ENCODE peak calls at places on chromosomes 3 and 15, in nine cellular contexts. F is right atrium auricular region, A is neural progenitor cell, C is upper lobe of right lung, K is tibial artery, V is RWPE1, E is left ventricle myocardium inferior, R is trophoblast cell, X is cardiac muscle cell. B is an unnamed sample.
A peak's percentile ranks its signal among the peaks of the same experiment; 100 is the strongest.

GRCh38 chr3:121758727-121759450 is 9.3 kb upstream of the GOLGB1 start:
- DNase-seq in F (no peak), A (no peak), C (no peak), K (no peak), V (no peak), E (no peak), R (no peak), X (no peak), B (no peak)

GRCh38 chr3:69204315-69204957 is 82.0 kb upstream of the LMOD3 start:
- DNase-seq in F (no peak), A (no peak), C (no peak), K (no peak), V (peak; percentile 57), E (no peak), R (no peak), X (no peak), B (no peak)

GRCh38 chr3:107085261-107085660 is 292.0 kb upstream of the CCDC54 start:
- DNase-seq in F (no peak), A (no peak), C (no peak), K (no peak), V (no peak), E (no peak), R (no peak), X (no peak), B (no peak)

GRCh38 chr15:77514635-77515421 is 94.1 kb downstream of the HMG20A start:
- DNase-seq in F (no peak), A (peak; percentile 45), C (no peak), K (no peak), V (no peak), E (no peak), R (no peak), X (no peak), B (no peak)

GRCh38 chr15:51342249-51342999 is 969 bp downstream of the GLDN start:
- DNase-seq in F (no peak), A (peak; percentile 23), C (no peak), K (no peak), V (no peak), E (no peak), R (no peak), X (no peak), B (no peak)

GRCh38 chr3:88440701-88441100 is 290.9 kb downstream of the C3orf38 start:
- DNase-seq in F (no peak), A (no peak), C (no peak), K (no peak), V (no peak), E (no peak), R (no peak), X (no peak), B (no peak)

GRCh38 chr15:89907289-89907688 is 5.5 kb downstream of the ARPIN start:
- DNase-seq in F (no peak), A (no peak), C (no peak), K (no peak), V (no peak), E (no peak), R (no peak), X (no peak), B (no peak)

GRCh38 chr15:26157081-26157480 is 294.0 kb upstream of the ATP10A start:
- DNase-seq in F (no peak), A (peak; percentile 46), C (no peak), K (no peak), V (no peak), E (no peak), R (no peak), X (no peak), B (no peak)

GRCh38 chr3:62662680-62663079 is 212.5 kb downstream of the CADPS start:
- DNase-seq in F (no peak), A (no peak), C (no peak), K (no peak), V (no peak), E (no peak), R (no peak), X (no peak), B (no peak)

GRCh38 chr15:85316244-85316934 is 64.0 kb upstream of the AKAP13 start:
- DNase-seq in F (no peak), A (peak; percentile 68), C (no peak), K (no peak), V (no peak), E (no peak), R (no peak), X (peak; percentile 25), B (no peak)

GRCh38 chr3:77025476-77025875 is 14.4 kb upstream of the ROBO2 start:
- DNase-seq in F (no peak), A (peak; percentile 39), C (no peak), K (no peak), V (no peak), E (no peak), R (no peak), X (no peak), B (no peak)

GRCh38 chr3:138241061-138241460 is 54.0 kb downstream of the ARMC8 start:
- DNase-seq in F (no peak), A (no peak), C (no peak), K (no peak), V (no peak), E (no peak), R (no peak), X (no peak), B (no peak)

GRCh38 chr15:98727115-98728040 is 79.0 kb downstream of the IGF1R start:
- DNase-seq in F (peak; percentile 96), A (peak; percentile 75), C (peak; percentile 90), K (peak; percentile 89), V (peak; percentile 98), E (peak; percentile 86), R (peak; percentile 97), X (peak; percentile 85), B (peak; percentile 97)

GRCh38 chr3:23740517-23741402 is 65.0 kb upstream of the UBE2E1 start:
- DNase-seq in F (peak; percentile 57), A (no peak), C (no peak), K (peak; percentile 36), V (peak; percentile 81), E (no peak), R (no peak), X (no peak), B (peak; percentile 98)

GRCh38 chr15:25053000-25053815 is 98.4 kb downstream of the SNRPN start:
- DNase-seq in F (peak; percentile 30), A (no peak), C (peak; percentile 32), K (no peak), V (no peak), E (no peak), R (no peak), X (no peak), B (no peak)

DNA sequence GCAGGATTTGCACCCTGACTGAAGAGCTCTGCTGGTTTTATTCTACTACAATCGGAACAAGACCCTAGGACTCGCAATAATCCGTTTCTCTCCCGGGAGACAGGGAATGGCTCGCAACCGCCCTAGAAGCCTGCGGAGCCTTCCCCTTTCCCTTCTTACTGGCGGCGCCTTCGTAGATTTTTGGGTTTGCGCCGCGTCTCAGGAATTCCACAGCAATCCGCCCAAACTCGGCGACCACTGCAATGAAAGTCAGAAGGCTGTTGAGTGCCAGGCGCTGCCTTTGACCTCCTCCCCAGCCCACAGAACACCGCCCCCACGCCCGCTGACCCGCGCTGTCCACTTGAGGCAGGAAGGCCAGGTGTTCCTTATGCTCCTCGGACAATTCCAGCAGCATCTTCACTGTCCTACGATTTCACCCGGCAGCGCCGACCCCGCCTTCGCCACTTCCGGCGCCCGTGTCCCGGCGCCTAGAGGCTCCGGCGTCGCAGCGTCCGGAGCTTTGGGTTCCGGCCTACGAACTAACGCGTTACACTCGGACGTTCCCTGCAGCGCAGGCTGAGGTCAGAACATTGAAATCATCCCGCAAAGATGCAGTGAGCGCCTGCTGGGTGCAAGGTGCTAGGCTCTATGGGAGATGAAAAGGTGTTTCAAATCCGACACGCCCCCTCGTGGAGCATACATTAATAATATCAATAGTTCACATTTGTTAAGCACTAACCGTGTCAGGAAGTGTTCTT is at the start of gene COMMD2:
- DNase-seq in F (peak; percentile 78), A (peak; percentile 92), C (peak; percentile 86), K (peak; percentile 63), V (peak; percentile 73), E (peak; percentile 73), R (peak; percentile 95), X (peak; percentile 89), B (peak; percentile 84)
- H3K27ac ChIP-seq in F (peak within 1 kb of the TSS; percentile 76), A (peak within 1 kb of the TSS; percentile 52), C (peak within 1 kb of the TSS; percentile 83), K (peak within 1 kb of the TSS; percentile 78), V (peak within 1 kb of the TSS; percentile 74), E (peak within 1 kb of the TSS; percentile 84), R (peak within 1 kb of the TSS; percentile 67), X (peak within 1 kb of the TSS; percentile 76), B (peak within 1 kb of the TSS; percentile 51)

GRCh38 chr3:105399062-105399461 is 32.4 kb downstream of the ALCAM start:
- DNase-seq in F (no peak), A (no peak), C (no peak), K (no peak), V (no peak), E (no peak), R (no peak), X (no peak), B (no peak)
- H3K27ac ChIP-seq in F (no peak overlapping the region), A (no peak overlapping the region), C (no peak overlapping the region), K (no peak overlapping the region), V (no peak overlapping the region), E (no peak overlapping the region), R (no peak overlapping the region), X (no peak overlapping the region), B (no peak overlapping the region)

DNA sequence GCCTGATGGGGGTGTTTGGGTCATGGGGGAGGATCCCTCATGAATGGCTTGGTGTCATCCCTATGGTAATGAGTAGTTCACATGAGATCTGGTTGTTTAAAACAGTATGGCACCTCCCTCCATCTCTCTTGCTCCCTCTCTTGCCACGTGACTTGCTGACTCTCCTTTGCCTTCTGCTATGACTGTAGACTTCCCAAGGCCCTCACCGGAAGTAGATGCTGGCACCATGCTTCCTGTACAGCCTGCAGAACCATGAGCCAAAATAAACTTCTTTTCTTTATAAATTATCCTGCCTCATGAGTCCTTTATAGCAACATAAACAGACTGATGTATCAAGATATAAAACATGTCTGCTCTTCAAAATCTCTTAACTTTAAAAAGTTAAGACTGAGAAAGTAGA is 96.1 kb downstream of the TFDP2 start:
- DNase-seq in F (no peak), A (no peak), C (no peak), K (no peak), V (no peak), E (no peak), R (no peak), X (no peak), B (no peak)
- H3K27ac ChIP-seq in F (no peak overlapping the region), A (no peak overlapping the region), C (no peak overlapping the region), K (no peak overlapping the region), V (no peak overlapping the region), E (no peak overlapping the region), R (no peak overlapping the region), X (no peak overlapping the region), B (no peak overlapping the region)

DNA sequence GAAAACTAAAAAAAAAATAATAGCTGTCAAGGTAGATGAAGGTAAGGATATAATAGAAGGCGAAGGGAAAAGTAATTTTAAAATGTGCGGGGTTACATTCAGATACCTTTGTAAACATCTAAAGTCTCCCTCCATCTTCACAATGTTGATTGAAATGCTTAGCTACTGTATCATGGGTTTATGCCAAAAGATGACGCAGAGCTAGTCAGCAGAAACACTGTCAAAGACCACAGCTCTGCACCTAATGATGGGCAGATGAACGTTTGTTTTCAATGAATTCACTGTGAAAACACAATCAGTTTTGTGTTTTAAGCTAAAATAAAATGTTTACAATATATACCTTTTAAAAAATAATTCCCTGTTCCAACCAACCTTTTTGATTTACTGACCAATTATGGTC is 61.2 kb downstream of the RFTN1 start:
- DNase-seq in F (no peak), A (no peak), C (no peak), K (no peak), V (peak; percentile 7), E (no peak), R (no peak), X (no peak), B (no peak)
- H3K27ac ChIP-seq in F (no peak overlapping the region), A (no peak overlapping the region), C (no peak overlapping the region), K (no peak overlapping the region), V (no peak overlapping the region), E (no peak overlapping the region), R (no peak overlapping the region), X (no peak overlapping the region), B (no peak overlapping the region)